ENCODE peak calls at places on chromosomes 4 and X, in nine cellular contexts. One of them, this sample, is unnamed. For H3K4me1, the result is how much of the 10 kb centered on the place peaks cover.

GRCh38 chr4:7428261-7429068 is 6.3 kb downstream of the PSAPL1 start:
- DNase-seq in sigmoid colon: peak
- DNase-seq in neural progenitor cell: peak
- DNase-seq in left ventricle myocardium inferior: peak
- DNase-seq in A549: no peak
- DNase-seq in A673: no peak
- DNase-seq in suprapubic skin: peak
- DNase-seq in heart right ventricle: no peak
- DNase-seq in CD8-positive, alpha-beta memory T cell: no peak
- DNase-seq in this sample: peak

GRCh38 chr4:61200195-61200990 is at the start of gene ADGRL3:
- DNase-seq in heart right ventricle: peak
- DNase-seq in left ventricle myocardium inferior: peak
- DNase-seq in neural progenitor cell: peak
- DNase-seq in CD8-positive, alpha-beta memory T cell: no peak
- DNase-seq in A673: peak
- DNase-seq in suprapubic skin: peak
- DNase-seq in sigmoid colon: peak
- DNase-seq in A549: no peak
- DNase-seq in this sample: no peak

GRCh38 chrX:50402886-50403285 is 67.7 kb downstream of the DGKK start:
- DNase-seq in heart right ventricle: no peak
- DNase-seq in neural progenitor cell: no peak
- DNase-seq in left ventricle myocardium inferior: no peak
- DNase-seq in suprapubic skin: no peak
- DNase-seq in CD8-positive, alpha-beta memory T cell: no peak
- DNase-seq in A549: no peak
- DNase-seq in A673: no peak
- DNase-seq in sigmoid colon: no peak
- DNase-seq in this sample: no peak

GRCh38 chrX:49209434-49210251 is 9.7 kb upstream of the SYP start:
- DNase-seq in CD8-positive, alpha-beta memory T cell: no peak
- DNase-seq in suprapubic skin: no peak
- DNase-seq in neural progenitor cell: no peak
- DNase-seq in sigmoid colon: no peak
- DNase-seq in A549: no peak
- DNase-seq in heart right ventricle: no peak
- DNase-seq in left ventricle myocardium inferior: no peak
- DNase-seq in A673: no peak
- DNase-seq in this sample: no peak

GRCh38 chr4:13765535-13765934 is 138.0 kb upstream of the BOD1L1 start:
- DNase-seq in A673: peak
- DNase-seq in suprapubic skin: no peak
- DNase-seq in sigmoid colon: no peak
- DNase-seq in neural progenitor cell: no peak
- DNase-seq in left ventricle myocardium inferior: no peak
- DNase-seq in A549: no peak
- DNase-seq in CD8-positive, alpha-beta memory T cell: no peak
- DNase-seq in heart right ventricle: no peak
- DNase-seq in this sample: no peak

GRCh38 chr4:185119927-185120630 is 23.0 kb upstream of the SLC25A4 start:
- DNase-seq in A673: peak
- DNase-seq in A549: no peak
- DNase-seq in CD8-positive, alpha-beta memory T cell: no peak
- DNase-seq in heart right ventricle: no peak
- DNase-seq in sigmoid colon: no peak
- DNase-seq in left ventricle myocardium inferior: no peak
- DNase-seq in suprapubic skin: no peak
- DNase-seq in neural progenitor cell: no peak
- DNase-seq in this sample: no peak

GRCh38 chr4:168848977-168849687 is 160.9 kb downstream of the CBR4 start:
- DNase-seq in suprapubic skin: no peak
- DNase-seq in sigmoid colon: no peak
- DNase-seq in A549: no peak
- DNase-seq in neural progenitor cell: peak
- DNase-seq in A673: peak
- DNase-seq in CD8-positive, alpha-beta memory T cell: no peak
- DNase-seq in left ventricle myocardium inferior: no peak
- DNase-seq in heart right ventricle: no peak
- DNase-seq in this sample: no peak

GRCh38 chrX:2325076-2325784 is 175.5 kb downstream of the DHRSX start:
- DNase-seq in A673: peak
- DNase-seq in sigmoid colon: peak
- DNase-seq in neural progenitor cell: no peak
- DNase-seq in A549: no peak
- DNase-seq in CD8-positive, alpha-beta memory T cell: peak
- DNase-seq in suprapubic skin: peak
- DNase-seq in heart right ventricle: peak
- DNase-seq in left ventricle myocardium inferior: peak
- DNase-seq in this sample: no peak

GRCh38 chr4:3168029-3168428 is 80.9 kb upstream of the MSANTD1 start:
- DNase-seq in left ventricle myocardium inferior: no peak
- DNase-seq in A549: no peak
- DNase-seq in CD8-positive, alpha-beta memory T cell: no peak
- DNase-seq in A673: no peak
- DNase-seq in neural progenitor cell: no peak
- DNase-seq in sigmoid colon: no peak
- DNase-seq in heart right ventricle: no peak
- DNase-seq in suprapubic skin: no peak
- DNase-seq in this sample: no peak

GRCh38 chrX:104659037-104659744 is 93.2 kb downstream of the IL1RAPL2 start:
- DNase-seq in sigmoid colon: no peak
- DNase-seq in neural progenitor cell: no peak
- DNase-seq in heart right ventricle: no peak
- DNase-seq in suprapubic skin: no peak
- DNase-seq in CD8-positive, alpha-beta memory T cell: no peak
- DNase-seq in left ventricle myocardium inferior: peak
- DNase-seq in A673: no peak
- DNase-seq in A549: no peak
- DNase-seq in this sample: no peak

GRCh38 chr4:85147481-85148076 is 181.1 kb upstream of the WDFY3 start:
- DNase-seq in CD8-positive, alpha-beta memory T cell: no peak
- DNase-seq in suprapubic skin: no peak
- DNase-seq in sigmoid colon: peak
- DNase-seq in A673: peak
- DNase-seq in left ventricle myocardium inferior: peak
- DNase-seq in A549: peak
- DNase-seq in neural progenitor cell: peak
- DNase-seq in heart right ventricle: peak
- DNase-seq in this sample: peak

GRCh38 chrX:132480581-132481203 is 8.1 kb downstream of the MBNL3 start:
- DNase-seq in heart right ventricle: no peak
- DNase-seq in neural progenitor cell: no peak
- DNase-seq in A673: peak
- DNase-seq in sigmoid colon: no peak
- DNase-seq in suprapubic skin: peak
- DNase-seq in left ventricle myocardium inferior: no peak
- DNase-seq in A549: no peak
- DNase-seq in CD8-positive, alpha-beta memory T cell: peak
- DNase-seq in this sample: peak

GRCh38 chr4:168765726-168766125 is 244.3 kb downstream of the CBR4 start:
- DNase-seq in A549: no peak
- DNase-seq in A673: no peak
- DNase-seq in neural progenitor cell: no peak
- DNase-seq in CD8-positive, alpha-beta memory T cell: no peak
- DNase-seq in left ventricle myocardium inferior: peak
- DNase-seq in sigmoid colon: no peak
- DNase-seq in heart right ventricle: peak
- DNase-seq in suprapubic skin: peak
- DNase-seq in this sample: no peak

GRCh38 chr4:4837921-4838601 is 21.4 kb upstream of the MSX1 start:
- DNase-seq in suprapubic skin: no peak
- DNase-seq in neural progenitor cell: peak
- DNase-seq in left ventricle myocardium inferior: no peak
- DNase-seq in CD8-positive, alpha-beta memory T cell: no peak
- DNase-seq in heart right ventricle: no peak
- DNase-seq in sigmoid colon: no peak
- DNase-seq in A549: no peak
- DNase-seq in A673: no peak
- DNase-seq in this sample: no peak

GRCh38 chr4:185236155-185236503 is 26.7 kb downstream of the SNX25 start:
- DNase-seq in A673: no peak
- DNase-seq in heart right ventricle: no peak
- DNase-seq in A549: no peak
- DNase-seq in sigmoid colon: no peak
- DNase-seq in left ventricle myocardium inferior: no peak
- DNase-seq in CD8-positive, alpha-beta memory T cell: no peak
- DNase-seq in neural progenitor cell: no peak
- DNase-seq in suprapubic skin: no peak
- DNase-seq in this sample: no peak

GRCh38 chrX:40209951-40210617 is 112.3 kb upstream of the BCOR start:
- DNase-seq in left ventricle myocardium inferior: no peak
- DNase-seq in A549: no peak
- DNase-seq in A673: no peak
- DNase-seq in sigmoid colon: no peak
- DNase-seq in suprapubic skin: no peak
- DNase-seq in heart right ventricle: no peak
- DNase-seq in neural progenitor cell: no peak
- DNase-seq in CD8-positive, alpha-beta memory T cell: no peak
- DNase-seq in this sample: no peak

GRCh38 chr4:99685234-99685633 is 27.6 kb upstream of the C4orf54 start:
- DNase-seq in left ventricle myocardium inferior: no peak
- DNase-seq in sigmoid colon: no peak
- DNase-seq in A549: no peak
- DNase-seq in A673: no peak
- DNase-seq in neural progenitor cell: no peak
- DNase-seq in heart right ventricle: no peak
- DNase-seq in suprapubic skin: no peak
- DNase-seq in CD8-positive, alpha-beta memory T cell: no peak
- DNase-seq in this sample: no peak

GRCh38 chr4:141609243-141609642 is 27.1 kb upstream of the IL15 start:
- DNase-seq in suprapubic skin: no peak
- DNase-seq in neural progenitor cell: peak
- DNase-seq in A673: no peak
- DNase-seq in heart right ventricle: no peak
- DNase-seq in left ventricle myocardium inferior: no peak
- DNase-seq in sigmoid colon: no peak
- DNase-seq in A549: no peak
- DNase-seq in CD8-positive, alpha-beta memory T cell: no peak
- DNase-seq in this sample: no peak

DNA sequence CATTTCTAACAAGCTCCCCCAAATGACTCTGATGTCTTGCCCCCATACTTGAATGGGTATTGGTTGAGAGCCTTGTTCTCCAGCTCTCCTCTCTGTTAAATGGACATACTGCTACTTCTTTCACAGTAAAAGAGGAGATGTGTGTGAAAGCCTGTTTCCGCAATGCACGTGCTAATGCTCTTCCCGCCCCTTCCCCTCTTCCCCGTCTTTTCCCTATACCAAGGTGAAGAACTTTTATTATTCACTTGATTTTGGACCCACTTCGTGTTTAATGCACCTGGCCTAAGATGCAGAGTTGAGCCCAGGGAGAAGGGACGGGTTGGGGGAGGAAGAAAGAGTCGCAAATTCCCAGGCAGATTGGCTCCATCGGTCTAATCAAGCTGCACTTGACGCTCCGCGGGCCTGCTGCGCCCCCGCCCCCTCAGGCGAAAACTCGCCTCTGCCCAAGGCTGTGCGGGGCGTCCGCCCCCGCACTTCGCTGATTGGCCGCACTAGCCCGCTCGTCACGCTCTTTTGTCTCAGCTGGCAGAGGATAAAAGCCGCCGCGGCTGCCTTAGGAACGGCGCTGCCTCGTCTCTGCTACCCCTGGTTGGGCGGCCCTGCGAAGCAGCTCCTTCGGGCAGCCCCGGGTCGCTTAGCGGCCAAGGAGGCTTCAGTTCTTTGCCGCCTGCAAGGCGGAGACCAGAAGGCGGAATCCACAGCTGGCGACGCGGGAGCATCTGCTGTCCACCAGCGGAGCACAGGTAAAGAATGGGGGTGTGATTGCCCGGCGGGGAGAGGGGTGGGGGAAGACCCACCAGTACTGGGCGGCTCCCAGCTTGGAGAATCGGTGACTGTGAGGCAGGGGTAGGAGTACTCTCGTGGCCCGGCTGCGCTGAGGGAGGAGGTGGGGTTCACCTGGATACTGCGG is at the start of gene ZCCHC12:
- DNase-seq in suprapubic skin: no peak
- DNase-seq in neural progenitor cell: peak
- DNase-seq in heart right ventricle: peak
- DNase-seq in CD8-positive, alpha-beta memory T cell: peak
- DNase-seq in A549: peak
- DNase-seq in A673: peak
- DNase-seq in sigmoid colon: peak
- DNase-seq in left ventricle myocardium inferior: peak
- DNase-seq in this sample: peak
- H3K4me3 ChIP-seq in suprapubic skin: peak
- H3K4me3 ChIP-seq in neural progenitor cell: peak
- H3K4me3 ChIP-seq in heart right ventricle: peak
- H3K4me3 ChIP-seq in CD8-positive, alpha-beta memory T cell: peak
- H3K4me3 ChIP-seq in A549: peak
- H3K4me3 ChIP-seq in A673: peak
- H3K4me3 ChIP-seq in sigmoid colon: peak
- H3K4me3 ChIP-seq in left ventricle myocardium inferior: peak
- H3K4me3 ChIP-seq in this sample: peak

GRCh38 chr4:56259595-56259994 is 127.7 kb downstream of the AASDH start:
- DNase-seq in heart right ventricle: no peak
- DNase-seq in neural progenitor cell: peak
- DNase-seq in left ventricle myocardium inferior: no peak
- DNase-seq in A549: no peak
- DNase-seq in suprapubic skin: no peak
- DNase-seq in sigmoid colon: no peak
- DNase-seq in A673: no peak
- DNase-seq in CD8-positive, alpha-beta memory T cell: no peak
- DNase-seq in this sample: no peak
- H3K27ac ChIP-seq in heart right ventricle: no peak
- H3K27ac ChIP-seq in neural progenitor cell: no peak
- H3K27ac ChIP-seq in left ventricle myocardium inferior: no peak
- H3K27ac ChIP-seq in A549: no peak
- H3K27ac ChIP-seq in suprapubic skin: no peak
- H3K27ac ChIP-seq in sigmoid colon: no peak
- H3K27ac ChIP-seq in A673: no peak
- H3K27ac ChIP-seq in CD8-positive, alpha-beta memory T cell: no peak
- H3K27ac ChIP-seq in this sample: no peak

GRCh38 chr4:122669911-122670738 is 49.3 kb upstream of the IL21 start:
- DNase-seq in suprapubic skin: no peak
- DNase-seq in sigmoid colon: no peak
- DNase-seq in A549: no peak
- DNase-seq in CD8-positive, alpha-beta memory T cell: no peak
- DNase-seq in left ventricle myocardium inferior: no peak
- DNase-seq in neural progenitor cell: no peak
- DNase-seq in heart right ventricle: no peak
- DNase-seq in A673: no peak
- DNase-seq in this sample: no peak
- H3K4me1 ChIP-seq in suprapubic skin: under half
- H3K4me1 ChIP-seq in sigmoid colon: under half
- H3K4me1 ChIP-seq in A549: under half
- H3K4me1 ChIP-seq in CD8-positive, alpha-beta memory T cell: under half
- H3K4me1 ChIP-seq in left ventricle myocardium inferior: under half
- H3K4me1 ChIP-seq in neural progenitor cell: under half
- H3K4me1 ChIP-seq in heart right ventricle: under half
- H3K4me1 ChIP-seq in A673: under half
- H3K4me1 ChIP-seq in this sample: half or more

DNA sequence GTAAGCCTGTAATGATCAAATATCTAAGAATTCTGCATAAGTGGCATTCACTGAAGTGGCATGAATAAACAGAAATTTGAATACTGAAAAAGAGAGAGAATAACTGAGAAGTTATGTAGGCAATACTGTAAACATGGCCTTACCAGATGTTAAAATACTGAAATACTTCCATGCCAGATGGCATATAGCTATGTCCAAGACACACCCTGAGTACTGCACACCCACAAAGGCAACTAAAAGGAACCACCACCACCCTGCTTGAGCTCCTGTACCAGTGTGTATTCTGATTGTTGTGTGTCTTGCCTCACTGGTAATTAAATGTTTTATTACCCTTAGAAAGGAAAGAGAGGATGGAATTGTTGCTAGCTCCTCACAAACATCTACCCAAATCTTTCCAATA is 192.1 kb downstream of the ADAMTS3 start:
- DNase-seq in sigmoid colon: no peak
- DNase-seq in neural progenitor cell: no peak
- DNase-seq in suprapubic skin: no peak
- DNase-seq in left ventricle myocardium inferior: no peak
- DNase-seq in A673: no peak
- DNase-seq in CD8-positive, alpha-beta memory T cell: no peak
- DNase-seq in A549: no peak
- DNase-seq in heart right ventricle: no peak
- DNase-seq in this sample: no peak
- H3K4me3 ChIP-seq in sigmoid colon: no peak
- H3K4me3 ChIP-seq in neural progenitor cell: no peak
- H3K4me3 ChIP-seq in suprapubic skin: no peak
- H3K4me3 ChIP-seq in left ventricle myocardium inferior: no peak
- H3K4me3 ChIP-seq in A673: no peak
- H3K4me3 ChIP-seq in CD8-positive, alpha-beta memory T cell: no peak
- H3K4me3 ChIP-seq in A549: no peak
- H3K4me3 ChIP-seq in heart right ventricle: no peak
- H3K4me3 ChIP-seq in this sample: no peak